ENCODE peak calls at places on chromosomes 12 and 14, in seven cellular contexts. One of them, this sample, is unnamed.

GRCh38 chr14:21748869-21749303 is 75.3 kb upstream of the OR4E1 start:
- DNase-seq in heart left ventricle: no peak
- DNase-seq in A549: peak
- DNase-seq in HepG2: peak
- DNase-seq in tibial nerve: peak
- DNase-seq in K562: no peak
- DNase-seq in suprapubic skin: no peak
- DNase-seq in this sample: no peak

GRCh38 chr12:124588689-124589318 is 21.4 kb upstream of the NCOR2 start:
- DNase-seq in heart left ventricle: peak
- DNase-seq in A549: no peak
- DNase-seq in HepG2: no peak
- DNase-seq in tibial nerve: peak
- DNase-seq in K562: no peak
- DNase-seq in suprapubic skin: no peak
- DNase-seq in this sample: peak

GRCh38 chr14:74064883-74065282 is 19.4 kb downstream of the ALDH6A1 start:
- DNase-seq in heart left ventricle: no peak
- DNase-seq in A549: no peak
- DNase-seq in HepG2: no peak
- DNase-seq in tibial nerve: no peak
- DNase-seq in K562: no peak
- DNase-seq in suprapubic skin: no peak
- DNase-seq in this sample: no peak

GRCh38 chr12:2336409-2336829 is 283.6 kb downstream of the CACNA1C start:
- DNase-seq in heart left ventricle: peak
- DNase-seq in A549: no peak
- DNase-seq in HepG2: no peak
- DNase-seq in tibial nerve: peak
- DNase-seq in K562: peak
- DNase-seq in suprapubic skin: no peak
- DNase-seq in this sample: peak

GRCh38 chr14:21923820-21924219 is 250.2 kb upstream of the OR4E1 start:
- DNase-seq in heart left ventricle: no peak
- DNase-seq in A549: no peak
- DNase-seq in HepG2: no peak
- DNase-seq in tibial nerve: no peak
- DNase-seq in K562: no peak
- DNase-seq in suprapubic skin: no peak
- DNase-seq in this sample: no peak

GRCh38 chr14:104206281-104206904 is 68.0 kb downstream of the KIF26A start:
- DNase-seq in heart left ventricle: no peak
- DNase-seq in A549: no peak
- DNase-seq in HepG2: peak
- DNase-seq in tibial nerve: no peak
- DNase-seq in K562: no peak
- DNase-seq in suprapubic skin: no peak
- DNase-seq in this sample: no peak

GRCh38 chr12:95213928-95214327 is 3.3 kb downstream of the FGD6 start:
- DNase-seq in heart left ventricle: no peak
- DNase-seq in A549: no peak
- DNase-seq in HepG2: no peak
- DNase-seq in tibial nerve: no peak
- DNase-seq in K562: no peak
- DNase-seq in suprapubic skin: no peak
- DNase-seq in this sample: no peak

GRCh38 chr12:4106617-4107016 is 166.9 kb upstream of the CCND2 start:
- DNase-seq in heart left ventricle: no peak
- DNase-seq in A549: no peak
- DNase-seq in HepG2: no peak
- DNase-seq in tibial nerve: no peak
- DNase-seq in K562: no peak
- DNase-seq in suprapubic skin: no peak
- DNase-seq in this sample: no peak

GRCh38 chr12:18141583-18141982 is 51.6 kb upstream of the RERGL start:
- DNase-seq in heart left ventricle: no peak
- DNase-seq in A549: no peak
- DNase-seq in HepG2: no peak
- DNase-seq in tibial nerve: no peak
- DNase-seq in K562: no peak
- DNase-seq in suprapubic skin: no peak
- DNase-seq in this sample: no peak

GRCh38 chr12:122840580-122841513 is 5.6 kb downstream of the HIP1R start:
- DNase-seq in heart left ventricle: no peak
- DNase-seq in A549: no peak
- DNase-seq in HepG2: no peak
- DNase-seq in tibial nerve: no peak
- DNase-seq in K562: no peak
- DNase-seq in suprapubic skin: no peak
- DNase-seq in this sample: no peak
- H3K27ac ChIP-seq in heart left ventricle: peak
- H3K27ac ChIP-seq in A549: no peak
- H3K27ac ChIP-seq in HepG2: no peak
- H3K27ac ChIP-seq in tibial nerve: no peak
- H3K27ac ChIP-seq in K562: no peak
- H3K27ac ChIP-seq in suprapubic skin: peak
- H3K27ac ChIP-seq in this sample: peak

GRCh38 chr14:29426083-29426482 is 501.6 kb downstream of the PRKD1 start:
- DNase-seq in heart left ventricle: no peak
- DNase-seq in A549: no peak
- DNase-seq in HepG2: no peak
- DNase-seq in tibial nerve: no peak
- DNase-seq in K562: no peak
- DNase-seq in suprapubic skin: no peak
- DNase-seq in this sample: no peak

GRCh38 chr14:29419736-29420135 is 507.9 kb downstream of the PRKD1 start:
- DNase-seq in heart left ventricle: no peak
- DNase-seq in A549: no peak
- DNase-seq in HepG2: no peak
- DNase-seq in tibial nerve: no peak
- DNase-seq in K562: no peak
- DNase-seq in suprapubic skin: no peak
- DNase-seq in this sample: no peak

GRCh38 chr14:29421156-29421728 is 506.4 kb downstream of the PRKD1 start:
- DNase-seq in heart left ventricle: no peak
- DNase-seq in A549: no peak
- DNase-seq in HepG2: no peak
- DNase-seq in tibial nerve: no peak
- DNase-seq in K562: no peak
- DNase-seq in suprapubic skin: no peak
- DNase-seq in this sample: no peak
- TF ChIP-seq CTCF in heart left ventricle: no peak
- TF ChIP-seq CTCF in A549: no peak
- TF ChIP-seq CTCF in HepG2: no peak
- TF ChIP-seq CTCF in tibial nerve: no peak
- TF ChIP-seq CTCF in K562: no peak
- TF ChIP-seq CTCF in suprapubic skin: no peak
- TF ChIP-seq CTCF in this sample: no peak

GRCh38 chr14:24164591-24164991 is 3.5 kb downstream of the IRF9 start:
- DNase-seq in heart left ventricle: no peak
- DNase-seq in A549: no peak
- DNase-seq in HepG2: no peak
- DNase-seq in tibial nerve: no peak
- DNase-seq in K562: no peak
- DNase-seq in suprapubic skin: peak
- DNase-seq in this sample: no peak

GRCh38 chr14:24160499-24160849 is 591 bp upstream of the IRF9 start:
- DNase-seq in heart left ventricle: peak
- DNase-seq in A549: no peak
- DNase-seq in HepG2: no peak
- DNase-seq in tibial nerve: no peak
- DNase-seq in K562: no peak
- DNase-seq in suprapubic skin: no peak
- DNase-seq in this sample: no peak

GRCh38 chr14:24162083-24162482 is 1.0 kb downstream of the IRF9 start:
- DNase-seq in heart left ventricle: no peak
- DNase-seq in A549: no peak
- DNase-seq in HepG2: no peak
- DNase-seq in tibial nerve: no peak
- DNase-seq in K562: no peak
- DNase-seq in suprapubic skin: peak
- DNase-seq in this sample: no peak

GRCh38 chr14:24159777-24160498 is 1.1 kb upstream of the IRF9 start:
- DNase-seq in heart left ventricle: peak
- DNase-seq in A549: no peak
- DNase-seq in HepG2: no peak
- DNase-seq in tibial nerve: no peak
- DNase-seq in K562: no peak
- DNase-seq in suprapubic skin: no peak
- DNase-seq in this sample: no peak

DNA sequence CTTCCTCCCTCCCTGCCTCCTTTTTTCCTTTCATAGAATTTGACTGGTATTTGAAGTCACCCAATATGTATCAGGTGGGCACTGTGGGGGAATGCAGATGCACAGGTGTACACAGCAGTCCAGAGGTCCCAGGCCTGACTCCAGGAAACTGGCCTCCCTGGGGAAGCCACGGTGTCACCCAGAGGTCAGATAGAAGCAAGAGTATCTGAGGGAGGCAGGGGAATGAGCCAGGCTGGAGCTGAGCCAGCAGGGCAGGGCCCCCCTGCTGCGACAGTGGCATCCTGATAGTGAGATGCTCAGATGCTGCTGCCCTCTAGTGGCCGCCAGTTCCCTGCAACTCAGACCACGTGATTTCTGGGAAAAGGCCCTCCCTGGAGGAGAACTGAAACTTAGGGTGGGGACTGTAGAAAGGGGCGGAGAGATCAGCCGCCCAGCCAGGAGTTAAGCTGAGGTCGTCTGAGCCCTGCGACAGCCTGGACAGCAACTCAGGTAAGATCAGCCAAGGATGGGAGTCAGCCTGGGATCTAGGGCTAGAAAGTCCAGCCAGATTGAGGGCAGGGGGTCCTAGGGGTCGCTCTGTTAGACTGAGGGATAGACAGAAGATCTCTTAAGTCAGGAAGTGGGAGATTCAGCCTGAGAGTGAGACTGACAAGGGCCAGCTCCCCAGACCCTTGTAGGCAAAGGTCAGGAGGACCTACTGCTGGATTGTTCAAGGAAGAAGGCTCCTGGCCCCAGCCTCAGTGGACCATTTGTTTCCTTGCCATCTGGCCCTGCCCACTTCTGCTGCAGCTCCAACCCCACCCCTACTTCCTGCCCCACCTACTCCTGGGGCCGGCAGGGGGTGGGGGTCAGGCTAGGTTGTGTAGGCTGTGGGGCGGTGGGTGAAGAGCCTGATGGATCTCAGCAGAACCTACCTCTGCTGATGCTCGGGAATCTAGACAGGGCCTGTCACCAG is at the start of gene IRF9:
- DNase-seq in heart left ventricle: peak
- DNase-seq in A549: peak
- DNase-seq in HepG2: peak
- DNase-seq in tibial nerve: peak
- DNase-seq in K562: peak
- DNase-seq in suprapubic skin: peak
- DNase-seq in this sample: peak
- TF ChIP-seq POLR2A in heart left ventricle: no peak
- TF ChIP-seq POLR2A in A549: no peak
- TF ChIP-seq POLR2A in HepG2: peak
- TF ChIP-seq POLR2A in tibial nerve: peak
- TF ChIP-seq POLR2A in K562: peak
- TF ChIP-seq POLR2A in suprapubic skin: no peak
- TF ChIP-seq POLR2A in this sample: peak

GRCh38 chr12:253116-253831 is 9.4 kb downstream of the SLC6A13 start:
- DNase-seq in heart left ventricle: no peak
- DNase-seq in A549: no peak
- DNase-seq in HepG2: no peak
- DNase-seq in tibial nerve: no peak
- DNase-seq in K562: no peak
- DNase-seq in suprapubic skin: no peak
- DNase-seq in this sample: no peak

GRCh38 chr12:254039-254438 is 8.6 kb downstream of the SLC6A13 start:
- DNase-seq in heart left ventricle: no peak
- DNase-seq in A549: no peak
- DNase-seq in HepG2: no peak
- DNase-seq in tibial nerve: no peak
- DNase-seq in K562: no peak
- DNase-seq in suprapubic skin: no peak
- DNase-seq in this sample: no peak

GRCh38 chr12:256958-257357 is 5.7 kb downstream of the SLC6A13 start:
- DNase-seq in heart left ventricle: no peak
- DNase-seq in A549: no peak
- DNase-seq in HepG2: no peak
- DNase-seq in tibial nerve: no peak
- DNase-seq in K562: no peak
- DNase-seq in suprapubic skin: no peak
- DNase-seq in this sample: no peak

GRCh38 chr12:256225-256624 is 6.4 kb downstream of the SLC6A13 start:
- DNase-seq in heart left ventricle: no peak
- DNase-seq in A549: no peak
- DNase-seq in HepG2: no peak
- DNase-seq in tibial nerve: no peak
- DNase-seq in K562: no peak
- DNase-seq in suprapubic skin: no peak
- DNase-seq in this sample: no peak

GRCh38 chr12:254912-255311 is 7.7 kb downstream of the SLC6A13 start:
- DNase-seq in heart left ventricle: no peak
- DNase-seq in A549: no peak
- DNase-seq in HepG2: no peak
- DNase-seq in tibial nerve: no peak
- DNase-seq in K562: no peak
- DNase-seq in suprapubic skin: no peak
- DNase-seq in this sample: no peak
- H3K27ac ChIP-seq in heart left ventricle: no peak
- H3K27ac ChIP-seq in A549: no peak
- H3K27ac ChIP-seq in HepG2: no peak
- H3K27ac ChIP-seq in tibial nerve: no peak
- H3K27ac ChIP-seq in K562: no peak
- H3K27ac ChIP-seq in suprapubic skin: no peak
- H3K27ac ChIP-seq in this sample: no peak

DNA sequence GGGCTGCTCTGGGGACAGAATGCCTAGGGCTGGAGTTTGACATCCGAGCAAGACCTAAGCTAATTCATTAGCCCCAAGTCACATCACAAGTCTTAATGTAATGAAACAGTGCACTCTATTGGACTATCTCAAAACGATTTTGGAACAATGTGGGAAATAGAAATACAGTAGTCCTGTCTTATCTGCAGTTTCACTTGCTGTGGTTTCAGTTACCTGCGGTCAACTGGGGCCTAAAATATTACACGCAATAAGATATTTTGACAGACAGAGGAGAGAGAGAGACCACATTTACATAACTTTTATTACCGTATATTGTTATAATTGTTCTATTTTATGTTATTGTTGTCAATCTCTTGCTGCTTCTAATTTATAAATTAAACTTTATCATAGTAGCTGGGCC is 21.1 kb downstream of the MOAP1 start:
- DNase-seq in heart left ventricle: no peak
- DNase-seq in A549: no peak
- DNase-seq in HepG2: no peak
- DNase-seq in tibial nerve: no peak
- DNase-seq in K562: no peak
- DNase-seq in suprapubic skin: no peak
- DNase-seq in this sample: no peak
- TF ChIP-seq CTCF in heart left ventricle: no peak
- TF ChIP-seq CTCF in A549: peak
- TF ChIP-seq CTCF in HepG2: peak
- TF ChIP-seq CTCF in tibial nerve: no peak
- TF ChIP-seq CTCF in K562: peak
- TF ChIP-seq CTCF in suprapubic skin: no peak
- TF ChIP-seq CTCF in this sample: no peak

This sample was measured in gastrocnemius medialis.